ENCODE peak calls at places on chromosomes 1 and 21, in six cellular contexts. R is tibial artery, D is left ventricle myocardium inferior, O is small intestine, W is A549, M is GM23338. F is an unnamed sample.
A peak's percentile ranks its signal among the peaks of the same experiment; 100 is the strongest.

GRCh38 chr1:45221716-45222115 is 15.3 kb upstream of the ZSWIM5 start:
- DNase-seq in R (no peak), D (no peak), O (no peak), W (no peak), M (no peak), F (no peak)

GRCh38 chr1:207050428-207050767 is 610 bp downstream of the YOD1 start:
- DNase-seq in R (no peak), D (no peak), O (no peak), W (no peak), M (peak; percentile 65), F (no peak)

GRCh38 chr1:1942753-1943656 is 23.9 kb upstream of the TMEM52 start:
- DNase-seq in R (no peak), D (no peak), O (peak; percentile 76), W (no peak), M (no peak), F (no peak)

GRCh38 chr1:89954401-89954800 is 40.5 kb upstream of the ZNF326 start:
- DNase-seq in R (no peak), D (no peak), O (no peak), W (no peak), M (no peak), F (no peak)

GRCh38 chr21:29716753-29717152 is 223.0 kb downstream of the GRIK1 start:
- DNase-seq in R (no peak), D (no peak), O (no peak), W (no peak), M (no peak), F (no peak)

GRCh38 chr1:96361251-96361856 is 360.2 kb upstream of the PTBP2 start:
- DNase-seq in R (no peak), D (no peak), O (no peak), W (no peak), M (no peak), F (no peak)

GRCh38 chr1:51548986-51549619 is 30.0 kb upstream of the EPS15 start:
- DNase-seq in R (no peak), D (no peak), O (no peak), W (no peak), M (no peak), F (no peak)

GRCh38 chr1:42333662-42334239 is 1.3 kb downstream of the FOXJ3 start:
- DNase-seq in R (no peak), D (no peak), O (no peak), W (no peak), M (no peak), F (no peak)

GRCh38 chr1:229197225-229197677 is 73.7 kb upstream of the RAB4A start:
- DNase-seq in R (no peak), D (no peak), O (no peak), W (no peak), M (no peak), F (no peak)

GRCh38 chr21:33299181-33299752 is 25.5 kb upstream of the IFNAR1 start:
- DNase-seq in R (no peak), D (no peak), O (peak; percentile 21), W (no peak), M (peak; percentile 51), F (no peak)
- H3K4me1 ChIP-seq in R (no peaks in the 10 kb centered on the region), D (peaks cover 36% of the 10 kb centered on the region), O (peaks cover 4% of the 10 kb centered on the region), W (no peaks in the 10 kb centered on the region), M (no peaks in the 10 kb centered on the region), F (no peaks in the 10 kb centered on the region)

GRCh38 chr1:202192770-202193613 is 607 bp upstream of the LGR6 start:
- DNase-seq in R (peak; percentile 41), D (peak; percentile 50), O (peak; percentile 46), W (peak; percentile 60), M (peak; percentile 88), F (no peak)
- H3K4me1 ChIP-seq in R (peaks cover 6% of the 10 kb centered on the region), D (peaks cover 16% of the 10 kb centered on the region), O (peaks cover 2% of the 10 kb centered on the region), W (peaks cover 9% of the 10 kb centered on the region), M (peaks cover 4% of the 10 kb centered on the region), F (peaks cover 4% of the 10 kb centered on the region)

GRCh38 chr1:37474697-37475379 is 458 bp downstream of the ZC3H12A start:
- DNase-seq in R (no peak), D (no peak), O (no peak), W (no peak), M (peak; percentile 45), F (no peak)
- H3K4me1 ChIP-seq in R (peaks cover 83% of the 10 kb centered on the region), D (peaks cover 92% of the 10 kb centered on the region), O (peaks cover 7% of the 10 kb centered on the region), W (peaks cover 42% of the 10 kb centered on the region), M (peaks cover 52% of the 10 kb centered on the region), F (peaks cover 60% of the 10 kb centered on the region)

GRCh38 chr1:3544050-3544977 is 67.0 kb downstream of the MEGF6 start:
- DNase-seq in R (no peak), D (no peak), O (no peak), W (no peak), M (no peak), F (no peak)
- H3K4me1 ChIP-seq in R (peaks cover 76% of the 10 kb centered on the region), D (peaks cover 48% of the 10 kb centered on the region), O (no peaks in the 10 kb centered on the region), W (peaks cover 51% of the 10 kb centered on the region), M (no peaks in the 10 kb centered on the region), F (peaks cover 90% of the 10 kb centered on the region)

GRCh38 chr1:156488566-156489165 is 11.9 kb downstream of the MEF2D start:
- DNase-seq in R (no peak), D (no peak), O (no peak), W (no peak), M (no peak), F (no peak)
- H3K4me1 ChIP-seq in R (peaks cover 90% of the 10 kb centered on the region), D (peaks cover 100% of the 10 kb centered on the region), O (peaks cover 15% of the 10 kb centered on the region), W (peaks cover 59% of the 10 kb centered on the region), M (peaks cover 36% of the 10 kb centered on the region), F (peaks cover 100% of the 10 kb centered on the region)

GRCh38 chr1:21896652-21897532 is 40.2 kb downstream of the HSPG2 start:
- DNase-seq in R (peak; percentile 89), D (peak; percentile 88), O (peak; percentile 74), W (no peak), M (peak; percentile 43), F (no peak)

GRCh38 chr1:21899267-21899810 is 37.8 kb downstream of the HSPG2 start:
- DNase-seq in R (no peak), D (no peak), O (no peak), W (no peak), M (no peak), F (no peak)

GRCh38 chr1:21899972-21900371 is 37.1 kb downstream of the HSPG2 start:
- DNase-seq in R (no peak), D (peak; percentile 44), O (no peak), W (no peak), M (no peak), F (no peak)

GRCh38 chr1:21897844-21898243 is 39.3 kb downstream of the HSPG2 start:
- DNase-seq in R (no peak), D (no peak), O (no peak), W (no peak), M (no peak), F (no peak)

GRCh38 chr1:21898326-21899155 is 38.6 kb downstream of the HSPG2 start:
- DNase-seq in R (peak; percentile 43), D (peak; percentile 73), O (no peak), W (no peak), M (no peak), F (no peak)
- H3K4me1 ChIP-seq in R (peaks cover 95% of the 10 kb centered on the region), D (peaks cover 100% of the 10 kb centered on the region), O (peaks cover 5% of the 10 kb centered on the region), W (peaks cover 11% of the 10 kb centered on the region), M (no peaks in the 10 kb centered on the region), F (peaks cover 75% of the 10 kb centered on the region)

GRCh38 chr1:24195874-24196273 is 8.8 kb upstream of the IFNLR1 start:
- DNase-seq in R (no peak), D (no peak), O (no peak), W (no peak), M (peak; percentile 41), F (no peak)
- H3K4me1 ChIP-seq in R (no peaks in the 10 kb centered on the region), D (peaks cover 3% of the 10 kb centered on the region), O (no peaks in the 10 kb centered on the region), W (peaks cover 19% of the 10 kb centered on the region), M (no peaks in the 10 kb centered on the region), F (no peaks in the 10 kb centered on the region)

GRCh38 chr1:208217774-208218173 is 26.4 kb downstream of the PLXNA2 start:
- DNase-seq in R (no peak), D (no peak), O (no peak), W (no peak), M (no peak), F (no peak)
- H3K4me1 ChIP-seq in R (peaks cover 43% of the 10 kb centered on the region), D (peaks cover 100% of the 10 kb centered on the region), O (no peaks in the 10 kb centered on the region), W (peaks cover 22% of the 10 kb centered on the region), M (no peaks in the 10 kb centered on the region), F (peaks cover 25% of the 10 kb centered on the region)